ENCODE peak calls at places on chromosomes 13 and 19, in five cellular contexts. K, J, E, U and Q are unnamed samples.

GRCh38 chr13:105972306-105972721 is 563.1 kb downstream of the EFNB2 start:
- DNase-seq in K (no peak), J (no peak), E (no peak), U (no peak), Q (no peak)

GRCh38 chr19:35313614-35314013 is 15.4 kb upstream of the CD22 start:
- DNase-seq in K (no peak), J (no peak), E (no peak), U (no peak), Q (no peak)

GRCh38 chr19:2756477-2756876 is 16.7 kb upstream of the SLC39A3 start:
- DNase-seq in K (no peak), J (no peak), E (no peak), U (no peak), Q (no peak)

GRCh38 chr13:50720856-50721663 is 122.4 kb downstream of the DLEU7 start:
- DNase-seq in K (no peak), J (no peak), E (no peak), U (no peak), Q (no peak)

GRCh38 chr19:871446-872265 is 12.2 kb downstream of the CFD start:
- DNase-seq in K (peak), J (no peak), E (peak), U (peak), Q (peak)

GRCh38 chr19:18418034-18418724 is 1.0 kb upstream of the SSBP4 start:
- DNase-seq in K (no peak), J (no peak), E (peak), U (no peak), Q (no peak)

GRCh38 chr13:108070491-108070890 is 144.8 kb downstream of the LIG4 start:
- DNase-seq in K (no peak), J (no peak), E (no peak), U (no peak), Q (no peak)

GRCh38 chr19:49119411-49120324 is at the start of gene PPFIA3:
- DNase-seq in K (peak), J (no peak), E (peak), U (no peak), Q (peak)

GRCh38 chr19:31257426-31258130 is 91.7 kb downstream of the TSHZ3 start:
- DNase-seq in K (peak), J (no peak), E (no peak), U (no peak), Q (no peak)

GRCh38 chr13:109600078-109600477 is 186.3 kb downstream of the IRS2 start:
- DNase-seq in K (no peak), J (no peak), E (no peak), U (no peak), Q (no peak)

GRCh38 chr19:5316138-5316537 is 24.5 kb downstream of the PTPRS start:
- DNase-seq in K (no peak), J (no peak), E (no peak), U (no peak), Q (no peak)

GRCh38 chr13:48904668-48905290 is 70.9 kb upstream of the FNDC3A start:
- DNase-seq in K (no peak), J (no peak), E (peak), U (no peak), Q (no peak)

GRCh38 chr19:38375748-38376147 is 1.4 kb downstream of the PSMD8 start:
- DNase-seq in K (no peak), J (no peak), E (no peak), U (no peak), Q (no peak)

GRCh38 chr19:37519890-37520289 is 13.2 kb downstream of the ZNF793 start:
- DNase-seq in K (no peak), J (no peak), E (no peak), U (no peak), Q (no peak)

GRCh38 chr19:4582980-4583842 is 23.7 kb upstream of the SEMA6B start:
- DNase-seq in K (peak), J (no peak), E (no peak), U (peak), Q (no peak)

GRCh38 chr13:104975272-104975671 is 1560.2 kb downstream of the EFNB2 start:
- DNase-seq in K (no peak), J (no peak), E (no peak), U (no peak), Q (no peak)

GRCh38 chr19:8512115-8512967 is 1.6 kb downstream of the ZNF414 start:
- DNase-seq in K (peak), J (no peak), E (peak), U (peak), Q (peak)

GRCh38 chr19:4233282-4233853 is 4.0 kb downstream of the EBI3 start:
- DNase-seq in K (peak), J (no peak), E (peak), U (peak), Q (peak)

GRCh38 chr13:101986316-101986715 is 415.5 kb downstream of the FGF14 start:
- DNase-seq in K (no peak), J (no peak), E (no peak), U (no peak), Q (no peak)

GRCh38 chr13:87311165-87311564 is 360.0 kb upstream of the SLITRK5 start:
- DNase-seq in K (no peak), J (no peak), E (no peak), U (no peak), Q (no peak)

GRCh38 chr13:98105929-98106336 is 37.0 kb upstream of the FARP1 start:
- DNase-seq in K (no peak), J (no peak), E (peak), U (peak), Q (no peak)

GRCh38 chr13:103935117-103935516 is 868.9 kb upstream of the SLC10A2 start:
- DNase-seq in K (no peak), J (no peak), E (no peak), U (no peak), Q (no peak)

GRCh38 chr13:71067164-71067815 is 799.7 kb downstream of the DACH1 start:
- DNase-seq in K (no peak), J (no peak), E (no peak), U (peak), Q (no peak)

GRCh38 chr19:38523319-38523718 is 89.8 kb downstream of the RYR1 start:
- DNase-seq in K (no peak), J (no peak), E (no peak), U (no peak), Q (no peak)

GRCh38 chr19:5691930-5692784 is 2.1 kb downstream of the RPL36 start:
- DNase-seq in K (peak), J (no peak), E (peak), U (no peak), Q (no peak)

GRCh38 chr13:88932950-88933349 is 1261.8 kb downstream of the SLITRK5 start:
- DNase-seq in K (no peak), J (no peak), E (no peak), U (no peak), Q (no peak)

GRCh38 chr13:57582032-57582431 is 49.5 kb upstream of the PCDH17 start:
- DNase-seq in K (no peak), J (no peak), E (no peak), U (peak), Q (peak)

GRCh38 chr13:108018371-108018870 is 196.9 kb downstream of the LIG4 start:
- DNase-seq in K (no peak), J (no peak), E (no peak), U (no peak), Q (no peak)

GRCh38 chr13:53020764-53021332 is 7.8 kb upstream of the OLFM4 start:
- DNase-seq in K (no peak), J (no peak), E (no peak), U (no peak), Q (no peak)

GRCh38 chr13:112181336-112182051 is 114.5 kb downstream of the SOX1 start:
- DNase-seq in K (no peak), J (no peak), E (no peak), U (no peak), Q (no peak)

GRCh38 chr19:14979498-14980255 is at the start of gene SLC1A6:
- DNase-seq in K (peak), J (no peak), E (no peak), U (no peak), Q (peak)
- TF ChIP-seq FOXM1 in K (no peak), J (no peak), E (no peak), U (no peak), Q (no peak)

GRCh38 chr13:63420685-63421084 is 2005.0 kb upstream of the PCDH20 start:
- DNase-seq in K (no peak), J (no peak), E (no peak), U (no peak), Q (no peak)

GRCh38 chr13:63425131-63425530 is 2009.5 kb upstream of the PCDH20 start:
- DNase-seq in K (no peak), J (no peak), E (no peak), U (no peak), Q (no peak)

DNA sequence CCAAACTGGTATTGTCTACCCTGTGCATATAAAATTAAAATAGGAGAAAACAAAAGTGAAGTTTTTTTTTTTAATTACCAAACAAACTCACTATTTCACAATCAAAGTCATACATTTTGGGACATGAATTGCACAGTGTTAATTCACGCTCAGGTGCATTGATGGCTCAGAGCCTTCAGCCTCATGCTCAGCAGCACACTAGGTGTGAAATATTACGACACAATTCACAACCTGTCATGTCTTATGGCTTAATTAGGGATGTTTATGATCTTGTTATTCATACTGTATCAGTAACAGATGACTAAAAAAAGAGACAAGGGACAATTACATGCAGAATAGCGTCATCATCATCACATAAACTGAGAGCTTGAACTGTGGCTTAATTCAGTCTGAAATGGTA is 2005.5 kb upstream of the PCDH20 start:
- DNase-seq in K (no peak), J (no peak), E (no peak), U (no peak), Q (no peak)
- TF ChIP-seq FOXM1 in K (no peak), J (no peak), E (no peak), U (no peak), Q (no peak)

GRCh38 chr19:53877361-53877766 is 4.6 kb upstream of the PRKCG start:
- DNase-seq in K (no peak), J (no peak), E (no peak), U (no peak), Q (no peak)
- TF ChIP-seq FOXM1 in K (no peak), J (no peak), E (no peak), U (no peak), Q (no peak)

DNA sequence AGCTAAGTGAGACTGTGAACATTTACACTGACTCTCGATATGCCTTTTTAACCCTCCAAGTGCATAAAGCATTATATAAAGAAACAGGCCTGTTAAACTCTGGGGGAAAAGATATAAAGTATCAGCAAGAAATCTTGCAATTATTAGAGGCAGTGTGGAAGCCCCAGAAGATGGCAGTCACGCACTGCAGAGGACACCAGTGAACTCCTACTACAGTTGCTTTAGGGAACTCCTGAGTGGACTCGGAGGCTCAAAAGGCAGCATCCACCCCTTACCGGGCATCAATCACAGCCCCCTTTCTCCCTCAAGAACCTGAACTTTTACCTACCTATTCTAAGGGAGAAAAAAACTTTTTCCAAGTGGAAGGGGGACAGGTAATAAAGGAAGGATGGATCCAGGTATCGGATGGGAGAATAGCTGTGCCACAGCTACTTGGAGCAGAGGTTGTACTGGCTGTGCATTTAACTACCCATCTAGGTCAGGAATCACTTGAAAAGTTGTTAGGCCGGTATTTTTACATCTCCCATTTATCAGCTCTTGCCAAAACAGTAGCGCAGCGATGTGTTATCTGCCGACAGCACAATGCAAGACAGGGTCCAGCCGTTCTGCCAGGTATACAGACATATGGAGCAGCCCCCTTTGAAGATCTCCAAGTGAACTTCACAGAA is 80.1 kb downstream of the ZNF486 start:
- DNase-seq in K (peak), J (no peak), E (no peak), U (no peak), Q (no peak)
- TF ChIP-seq FOXM1 in K (no peak), J (no peak), E (no peak), U (no peak), Q (no peak)

DNA sequence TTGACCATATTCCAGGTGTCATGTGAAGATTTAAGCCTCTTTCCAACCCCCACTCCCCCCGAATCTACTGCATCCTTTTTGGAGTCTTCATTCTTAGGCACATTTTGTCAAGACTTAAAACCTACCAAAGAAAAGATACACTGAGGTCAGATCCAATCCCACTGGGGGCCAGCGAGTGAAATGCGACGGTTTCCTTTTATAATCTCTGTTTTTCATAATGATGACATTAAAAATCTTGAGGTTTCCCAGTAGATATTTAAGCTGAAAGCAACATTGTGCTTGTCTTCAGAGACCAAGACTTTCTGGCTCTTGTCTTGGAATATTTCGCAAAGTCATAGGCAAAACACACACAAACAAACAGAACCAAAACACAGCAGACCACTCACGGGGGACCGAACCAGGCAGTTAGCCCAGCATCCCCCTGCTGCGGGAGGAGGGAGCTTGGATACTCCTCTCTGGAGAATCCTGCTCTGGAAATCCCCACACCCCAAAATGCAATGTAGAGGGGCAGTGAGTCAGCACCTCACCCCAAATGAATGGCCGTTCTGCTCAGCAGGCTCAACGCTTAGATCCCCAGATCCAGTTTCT is 521 bp upstream of the GAS6 start:
- DNase-seq in K (peak), J (no peak), E (no peak), U (no peak), Q (no peak)
- TF ChIP-seq FOXM1 in K (no peak), J (no peak), E (no peak), U (no peak), Q (no peak)

GRCh38 chr19:46732172-46732938 is 13.5 kb upstream of the FKRP start:
- DNase-seq in K (no peak), J (no peak), E (peak), U (no peak), Q (no peak)
- TF ChIP-seq FOXM1 in K (no peak), J (no peak), E (no peak), U (no peak), Q (no peak)

DNA sequence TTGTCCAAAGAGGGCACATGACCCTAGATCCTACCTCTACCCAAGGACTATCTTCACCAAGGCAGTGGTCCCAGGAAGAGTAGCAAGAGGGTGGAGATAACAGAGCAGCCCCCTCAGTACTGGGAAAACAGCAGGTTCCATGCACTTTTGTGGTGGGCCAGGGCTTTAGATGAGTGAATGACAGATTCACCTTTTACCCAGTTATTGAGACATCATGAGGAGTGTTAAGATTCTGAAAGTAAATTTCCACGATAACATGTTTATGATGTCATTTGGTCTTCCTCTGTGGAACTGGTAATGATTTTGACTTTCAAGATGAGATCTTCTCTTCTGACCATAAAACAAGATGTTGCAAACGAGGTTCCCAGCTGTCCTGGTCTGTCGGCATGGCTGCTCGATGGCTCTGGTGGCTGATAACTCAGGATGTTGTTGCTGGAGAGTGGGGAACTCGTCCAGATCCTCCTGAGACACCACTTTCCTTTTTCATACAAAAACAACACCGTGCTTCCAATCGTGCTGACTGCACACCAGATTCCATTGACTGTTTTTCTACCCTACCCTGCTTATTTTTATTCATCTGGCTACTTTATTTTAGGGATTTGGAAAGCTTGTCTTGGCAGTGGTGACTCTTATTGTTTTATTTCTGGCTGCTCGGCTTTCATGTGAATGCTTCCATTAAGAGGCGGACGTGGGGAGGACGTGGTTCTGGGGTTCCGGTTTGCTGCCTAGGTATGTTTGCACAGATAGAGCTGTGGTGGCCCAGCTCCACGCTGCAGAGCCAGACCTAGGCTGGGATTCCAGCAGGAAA is 88.5 kb downstream of the LRCH1 start:
- DNase-seq in K (no peak), J (no peak), E (no peak), U (no peak), Q (no peak)
- TF ChIP-seq FOXM1 in K (no peak), J (no peak), E (no peak), U (no peak), Q (no peak)

GRCh38 chr19:32971715-32972540 is at the start of the genes CEP89 and FAAP24:
- DNase-seq in K (peak), J (peak), E (peak), U (peak), Q (peak)

GRCh38 chr19:32976223-32976805 is 4.3 kb downstream of the FAAP24 start:
- DNase-seq in K (peak), J (no peak), E (peak), U (peak), Q (peak)

GRCh38 chr19:32977269-32977668 is 5.2 kb downstream of the FAAP24 start:
- DNase-seq in K (no peak), J (no peak), E (no peak), U (no peak), Q (no peak)
- TF ChIP-seq FOXM1 in K (no peak), J (no peak), E (no peak), U (no peak), Q (no peak)

GRCh38 chr13:20193142-20193923 is 595 bp upstream of the GJB2 start:
- DNase-seq in K (no peak), J (no peak), E (no peak), U (no peak), Q (no peak)
- TF ChIP-seq FOXM1 in K (no peak), J (no peak), E (no peak), U (no peak), Q (no peak)